ENCODE peak calls at places on chromosome 5, in four cellular contexts. V is K562, C is H1, D is GM12878. L is an unnamed sample.

GRCh38 chr5:125199968-125200841 is 453.8 kb upstream of the ZNF608 start:
- DNase-seq in V (no peak), C (no peak), D (no peak), L (no peak)

GRCh38 chr5:40606077-40606765 is 73.5 kb upstream of the PTGER4 start:
- DNase-seq in V (no peak), C (no peak), D (no peak), L (no peak)

GRCh38 chr5:114238771-114239313 is 123.0 kb upstream of the KCNN2 start:
- DNase-seq in V (no peak), C (no peak), D (no peak), L (no peak)

GRCh38 chr5:80140496-80140895 is 105.3 kb downstream of the THBS4 start:
- DNase-seq in V (no peak), C (no peak), D (no peak), L (no peak)

GRCh38 chr5:54769072-54769471 is 216.3 kb downstream of the ESM1 start:
- DNase-seq in V (no peak), C (no peak), D (no peak), L (no peak)

GRCh38 chr5:134510970-134511795 is 14.3 kb upstream of the JADE2 start:
- DNase-seq in V (peak), C (peak), D (no peak), L (peak)

GRCh38 chr5:145661737-145662530 is 173.2 kb downstream of the PRELID2 start:
- DNase-seq in V (no peak), C (no peak), D (no peak), L (no peak)

GRCh38 chr5:11182441-11183080 is 421.5 kb upstream of the DAP start:
- DNase-seq in V (peak), C (no peak), D (no peak), L (peak)

GRCh38 chr5:172788771-172789686 is 18.0 kb upstream of the DUSP1 start:
- DNase-seq in V (peak), C (no peak), D (no peak), L (peak)

GRCh38 chr5:157559301-157559700 is 16.3 kb downstream of the ADAM19 start:
- DNase-seq in V (no peak), C (no peak), D (no peak), L (no peak)

GRCh38 chr5:149639718-149640117 is 58.4 kb downstream of the ARHGEF37 start:
- DNase-seq in V (no peak), C (no peak), D (no peak), L (no peak)

GRCh38 chr5:58080573-58080972 is 379.3 kb downstream of the PLK2 start:
- DNase-seq in V (no peak), C (no peak), D (no peak), L (no peak)

GRCh38 chr5:89457411-89458329 is 574.7 kb upstream of the MEF2C start:
- DNase-seq in V (peak), C (no peak), D (no peak), L (no peak)

GRCh38 chr5:111379391-111379816 is 132.9 kb downstream of the STARD4 start:
- DNase-seq in V (no peak), C (no peak), D (no peak), L (no peak)

GRCh38 chr5:159059722-159060121 is 40.0 kb downstream of the EBF1 start:
- DNase-seq in V (no peak), C (no peak), D (no peak), L (no peak)
- H3K4me2 ChIP-seq in V (no peak), C (no peak), D (no peak), L (no peak)

GRCh38 chr5:102511666-102512065 is 12.9 kb upstream of the SLCO6A1 start:
- DNase-seq in V (no peak), C (no peak), D (no peak), L (no peak)
- TF ChIP-seq HDAC6 in V (no peak), C (no peak), D (no peak), L (no peak)

GRCh38 chr5:16669776-16670175 is 53.0 kb upstream of the RETREG1 start:
- DNase-seq in V (no peak), C (no peak), D (no peak), L (no peak)
- H3K4me2 ChIP-seq in V (no peak), C (no peak), D (no peak), L (no peak)

DNA sequence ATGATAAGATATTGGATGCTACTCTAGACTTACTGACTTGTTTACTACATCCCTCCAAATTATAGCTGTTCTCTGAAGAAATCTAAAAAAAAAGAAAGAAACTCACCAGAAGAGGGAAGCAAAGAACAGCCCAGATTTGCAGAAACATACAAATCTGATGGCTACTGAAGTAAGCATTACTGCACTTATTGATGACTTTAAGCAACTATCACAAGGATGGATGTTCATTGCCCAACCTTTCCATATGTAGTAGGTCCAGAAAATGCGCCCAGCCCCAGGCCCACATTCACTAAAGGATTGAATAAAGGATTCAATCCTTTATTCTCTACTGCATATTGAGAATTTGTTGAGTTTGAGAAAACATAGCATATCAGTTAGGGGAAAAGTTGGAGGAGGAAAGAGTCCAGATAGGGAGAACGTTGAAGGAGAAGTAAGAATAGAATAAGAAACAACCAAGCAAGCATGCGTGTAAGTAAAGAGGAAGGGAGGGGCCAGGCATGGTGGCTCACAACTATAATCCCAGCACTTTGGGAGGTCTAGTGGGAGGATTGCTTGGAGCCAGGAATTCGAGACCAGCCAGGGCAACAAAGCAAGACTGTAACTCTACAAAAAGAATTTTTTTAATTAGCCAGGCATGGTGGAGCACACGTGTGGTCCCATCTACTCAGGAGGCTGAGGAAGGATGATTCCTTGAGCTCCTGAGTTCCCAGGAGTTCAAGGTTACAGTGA is 33.8 kb upstream of the DTWD2 start:
- DNase-seq in V (peak), C (no peak), D (no peak), L (no peak)
- TF ChIP-seq HDAC6 in V (no peak), C (no peak), D (no peak), L (no peak)